ENCODE peak calls at places on chromosome 2, in four cellular contexts. J, A, P and Y are unnamed samples.

GRCh38 chr2:231707625-231708049 is 688 bp upstream of the PTMA start:
- DNase-seq in J (no peak), P (no peak), A (no peak), Y (peak; percentile 82)

GRCh38 chr2:1231664-1232063 is 181.6 kb upstream of the TPO start:
- DNase-seq in P (no peak), A (no peak), J (no peak), Y (no peak)

GRCh38 chr2:32719933-32720716 is 92.3 kb downstream of the TTC27 start:
- DNase-seq in P (no peak), J (no peak), A (no peak), Y (no peak)

GRCh38 chr2:30763151-30763660 is 44.0 kb downstream of the CAPN13 start:
- DNase-seq in A (no peak), J (peak; percentile 11), P (no peak), Y (no peak)

GRCh38 chr2:131031431-131031841 is 61.8 kb downstream of the FAM168B start:
- DNase-seq in J (no peak), A (no peak), P (no peak), Y (no peak)

GRCh38 chr2:216259081-216259480 is 113.2 kb downstream of the MARCHF4 start:
- DNase-seq in P (no peak), J (no peak), A (no peak), Y (no peak)

GRCh38 chr2:17682098-17682857 is 71.3 kb downstream of the SMC6 start:
- DNase-seq in P (no peak), A (no peak), J (no peak), Y (no peak)

GRCh38 chr2:64675860-64676259 is 22.1 kb upstream of the SERTAD2 start:
- DNase-seq in A (no peak), J (no peak), P (no peak), Y (no peak)

GRCh38 chr2:67394734-67395133 is 2.4 kb upstream of the ETAA1 start:
- DNase-seq in J (no peak), P (no peak), A (no peak), Y (no peak)

GRCh38 chr2:237379636-237380035 is 34.3 kb downstream of the COL6A3 start:
- DNase-seq in A (no peak), P (no peak), J (no peak), Y (no peak)

GRCh38 chr2:201517094-201517493 is 65.6 kb downstream of the STRADB start:
- DNase-seq in J (no peak), A (no peak), P (no peak), Y (no peak)

GRCh38 chr2:190607657-190608357 is 41.1 kb upstream of the NAB1 start:
- DNase-seq in A (no peak), J (no peak), P (no peak), Y (no peak)
- H3K4me1 ChIP-seq in A (no peaks in the 10 kb centered on the region), J (no peaks in the 10 kb centered on the region), P (no peaks in the 10 kb centered on the region), Y (no peaks in the 10 kb centered on the region)

GRCh38 chr2:26850002-26850431 is 2.1 kb downstream of the DPYSL5 start:
- DNase-seq in J (no peak), P (no peak), A (no peak), Y (no peak)

GRCh38 chr2:26847663-26848335 is at the start of gene DPYSL5:
- DNase-seq in J (no peak), P (no peak), A (no peak), Y (no peak)

GRCh38 chr2:26849056-26850001 is 1.4 kb downstream of the DPYSL5 start:
- DNase-seq in J (no peak), A (no peak), P (no peak), Y (no peak)

GRCh38 chr2:26846881-26847662 is 860 bp upstream of the DPYSL5 start:
- DNase-seq in P (no peak), J (no peak), A (no peak), Y (no peak)

DNA sequence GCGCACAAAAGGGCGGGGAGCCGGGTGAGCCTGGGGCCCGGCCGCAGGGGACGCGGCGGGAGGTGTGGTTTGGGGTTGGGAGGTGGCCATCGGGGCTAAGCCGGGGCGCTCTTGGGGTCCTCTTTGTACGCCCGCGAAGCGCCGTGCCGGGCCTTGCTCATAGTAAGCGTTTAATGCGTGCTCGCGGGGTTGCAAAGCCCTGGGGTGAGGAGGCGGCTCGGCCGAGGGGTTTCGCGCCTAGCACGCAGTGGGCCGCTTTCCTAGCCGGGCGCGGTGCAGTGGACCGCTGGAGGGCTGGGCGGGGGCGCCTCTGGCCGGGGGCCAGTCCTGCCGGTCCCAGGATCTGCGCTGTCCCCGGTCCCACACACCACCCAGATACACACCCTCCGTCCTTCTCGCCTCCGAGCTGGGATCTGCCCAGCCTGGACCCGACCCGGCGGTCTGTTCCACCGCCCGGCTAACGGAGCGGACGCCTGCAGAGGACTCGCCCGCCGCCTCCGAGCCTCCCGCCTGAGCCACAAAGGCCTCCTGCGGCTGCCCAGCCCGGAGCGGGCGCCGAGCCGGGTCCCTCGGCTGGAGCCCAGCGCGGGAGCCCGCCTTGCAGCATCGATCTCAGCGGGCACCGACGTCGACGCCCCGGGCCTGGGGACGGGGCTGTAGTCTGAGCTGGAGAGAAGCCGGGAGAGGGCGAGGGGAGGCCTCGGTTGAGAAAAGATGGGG is 564 bp downstream of the DPYSL5 start:
- DNase-seq in J (no peak), A (no peak), P (no peak), Y (peak; percentile 24)
- H3K4me3 ChIP-seq in J (peak overlapping the region; percentile 46), A (peak overlapping the region; percentile 12), P (no peak overlapping the region), Y (no peak overlapping the region)

GRCh38 chr2:20555954-20556353 is 94.9 kb downstream of the HS1BP3 start:
- DNase-seq in A (no peak), J (no peak), P (no peak), Y (no peak)
- H3K4me1 ChIP-seq in A (peaks cover 5% of the 10 kb centered on the region), J (peaks cover 7% of the 10 kb centered on the region), P (no peaks in the 10 kb centered on the region), Y (no peaks in the 10 kb centered on the region)

DNA sequence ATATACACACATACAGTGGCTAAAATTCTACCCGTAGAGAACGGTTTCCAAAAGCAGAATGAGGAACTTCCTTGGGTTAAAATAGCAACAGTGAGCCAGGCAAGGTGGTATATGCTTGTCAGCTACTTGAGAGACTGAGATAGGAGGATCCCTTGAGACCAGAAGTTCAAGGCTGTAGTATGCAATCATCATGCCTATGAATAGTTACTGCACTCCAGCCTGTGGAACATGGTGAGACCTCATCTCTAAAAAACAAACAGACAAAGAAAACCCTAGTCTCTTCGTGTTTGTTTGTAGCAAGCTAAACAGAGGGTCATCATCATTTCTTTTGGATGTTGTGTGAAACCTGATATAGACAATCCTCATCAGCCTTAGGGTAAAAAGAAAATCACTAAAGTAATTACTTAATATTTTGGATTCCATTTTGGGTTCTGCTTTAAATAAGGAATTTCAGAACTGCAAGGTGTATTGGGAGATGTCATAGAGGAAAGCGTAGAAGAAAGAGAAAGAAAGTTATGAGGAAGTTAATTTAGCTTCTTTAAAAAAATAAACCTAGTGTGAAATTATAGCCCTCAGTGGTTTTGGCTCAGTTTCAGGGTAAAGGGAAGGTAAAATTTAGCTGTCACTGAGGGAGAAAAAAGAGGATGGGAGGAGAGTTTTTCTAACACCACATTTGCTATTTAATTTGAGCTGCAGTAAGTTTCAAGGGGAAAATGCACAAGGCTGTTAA is 46.5 kb downstream of the PLEK start:
- DNase-seq in J (no peak), P (no peak), A (no peak), Y (no peak)
- H3K4me3 ChIP-seq in J (no peak overlapping the region), P (no peak overlapping the region), A (no peak overlapping the region), Y (no peak overlapping the region)

DNA sequence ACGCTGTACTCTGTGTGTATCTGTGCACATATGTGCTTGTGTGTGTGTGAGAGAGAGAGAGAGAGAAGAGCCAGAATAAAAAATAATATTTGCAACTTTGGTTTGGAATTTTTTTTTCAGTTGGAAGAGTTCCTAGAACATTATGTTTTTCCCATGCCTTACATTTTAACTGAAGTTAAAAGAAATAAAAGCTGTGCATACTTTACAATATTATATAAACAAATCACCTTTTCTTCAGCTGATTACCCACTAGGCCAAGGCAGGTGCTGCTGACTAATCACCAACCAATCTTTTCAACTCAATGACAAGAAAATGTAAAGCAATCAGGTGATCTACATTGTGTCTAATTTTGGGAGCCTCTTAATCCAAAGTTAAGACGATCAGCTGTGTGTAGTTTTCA is 366.3 kb downstream of the NYAP2 start:
- DNase-seq in J (no peak), A (no peak), P (no peak), Y (no peak)
- H3K4me1 ChIP-seq in J (no peaks in the 10 kb centered on the region), A (peaks cover 44% of the 10 kb centered on the region), P (no peaks in the 10 kb centered on the region), Y (no peaks in the 10 kb centered on the region)

GRCh38 chr2:46813046-46813445 is 102.6 kb downstream of the MCFD2 start:
- DNase-seq in P (no peak), A (peak; percentile 75), J (no peak), Y (no peak)
- H3K4me3 ChIP-seq in P (no peak overlapping the region), A (no peak overlapping the region), J (no peak overlapping the region), Y (no peak overlapping the region)

GRCh38 chr2:38907242-38907641 is 17.6 kb downstream of the ARHGEF33 start:
- DNase-seq in J (no peak), A (no peak), P (no peak), Y (no peak)

GRCh38 chr2:38909872-38910271 is 20.2 kb downstream of the ARHGEF33 start:
- DNase-seq in P (no peak), J (no peak), A (no peak), Y (no peak)

GRCh38 chr2:38907743-38908562 is 18.3 kb downstream of the ARHGEF33 start:
- DNase-seq in J (no peak), A (no peak), P (no peak), Y (no peak)

GRCh38 chr2:38900726-38901125 is 11.1 kb downstream of the ARHGEF33 start:
- DNase-seq in A (no peak), P (no peak), J (no peak), Y (no peak)

DNA sequence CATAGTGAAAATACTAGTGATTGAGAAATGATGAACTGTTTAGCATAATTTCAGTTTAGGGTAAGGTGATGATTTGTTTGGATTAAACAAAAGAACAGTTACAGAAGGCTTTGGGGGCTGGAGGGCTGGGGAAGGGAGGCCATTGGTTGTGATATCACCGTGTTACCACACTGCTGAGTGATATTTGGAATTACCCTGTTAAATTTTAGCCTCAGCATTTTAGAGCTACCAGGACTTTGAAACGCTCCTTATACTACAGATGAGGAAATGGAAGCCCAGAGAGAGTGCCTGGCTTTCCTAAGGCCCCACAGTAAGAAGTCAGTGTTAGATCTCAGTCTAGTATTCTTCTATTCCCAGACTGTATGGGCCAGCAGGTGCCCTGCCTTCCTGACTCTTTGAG is 15.6 kb downstream of the ARHGEF33 start:
- DNase-seq in A (no peak), J (no peak), P (no peak), Y (no peak)
- H3K4me1 ChIP-seq in A (no peaks in the 10 kb centered on the region), J (no peaks in the 10 kb centered on the region), P (no peaks in the 10 kb centered on the region), Y (no peaks in the 10 kb centered on the region)